ENCODE peak calls at places on chromosomes 7 and 10, in four cellular contexts. One of them, this sample, is unnamed. For H3K4me1, the result is how much of the 10 kb centered on the place peaks cover.

GRCh38 chr10:106571216-106571954 is 593.1 kb downstream of the SORCS1 start:
- DNase-seq in cardiac muscle cell: peak
- DNase-seq in uterus: no peak
- DNase-seq in HepG2: no peak
- DNase-seq in this sample: peak

GRCh38 chr10:88961266-88961665 is 8.7 kb upstream of the ACTA2 start:
- DNase-seq in cardiac muscle cell: no peak
- DNase-seq in uterus: no peak
- DNase-seq in HepG2: no peak
- DNase-seq in this sample: no peak

GRCh38 chr10:29496341-29497162 is 138.2 kb downstream of the SVIL start:
- DNase-seq in cardiac muscle cell: peak
- DNase-seq in uterus: peak
- DNase-seq in HepG2: peak
- DNase-seq in this sample: peak

GRCh38 chr7:21675255-21675654 is 132.4 kb downstream of the DNAH11 start:
- DNase-seq in cardiac muscle cell: no peak
- DNase-seq in uterus: no peak
- DNase-seq in HepG2: no peak
- DNase-seq in this sample: no peak

GRCh38 chr7:69617364-69617763 is 19.1 kb downstream of the AUTS2 start:
- DNase-seq in cardiac muscle cell: no peak
- DNase-seq in uterus: no peak
- DNase-seq in HepG2: no peak
- DNase-seq in this sample: no peak

GRCh38 chr7:96654630-96655188 is 54.9 kb downstream of the SEM1 start:
- DNase-seq in cardiac muscle cell: no peak
- DNase-seq in uterus: no peak
- DNase-seq in HepG2: no peak
- DNase-seq in this sample: peak

GRCh38 chr7:134532155-134533089 is 5.1 kb downstream of the AKR1B10 start:
- DNase-seq in cardiac muscle cell: no peak
- DNase-seq in uterus: no peak
- DNase-seq in HepG2: no peak
- DNase-seq in this sample: no peak

GRCh38 chr7:106807474-106807873 is 57.6 kb upstream of the PIK3CG start:
- DNase-seq in cardiac muscle cell: no peak
- DNase-seq in uterus: no peak
- DNase-seq in HepG2: no peak
- DNase-seq in this sample: no peak

GRCh38 chr7:154569916-154570315 is 433.0 kb downstream of the PAXIP1 start:
- DNase-seq in cardiac muscle cell: no peak
- DNase-seq in uterus: no peak
- DNase-seq in HepG2: no peak
- DNase-seq in this sample: peak

GRCh38 chr7:134431805-134432204 is 27.1 kb downstream of the AKR1B1 start:
- DNase-seq in cardiac muscle cell: no peak
- DNase-seq in uterus: no peak
- DNase-seq in HepG2: peak
- DNase-seq in this sample: no peak

GRCh38 chr7:8500286-8500685 is 66.9 kb downstream of the NXPH1 start:
- DNase-seq in cardiac muscle cell: no peak
- DNase-seq in uterus: no peak
- DNase-seq in HepG2: no peak
- DNase-seq in this sample: no peak

GRCh38 chr7:131443496-131443895 is 112.9 kb downstream of the PODXL start:
- DNase-seq in cardiac muscle cell: no peak
- DNase-seq in uterus: no peak
- DNase-seq in HepG2: no peak
- DNase-seq in this sample: no peak

GRCh38 chr10:94315975-94316464 is 46.7 kb downstream of the NOC3L start:
- DNase-seq in cardiac muscle cell: no peak
- DNase-seq in uterus: no peak
- DNase-seq in HepG2: peak
- DNase-seq in this sample: peak

GRCh38 chr7:38229386-38229785 is 44.0 kb downstream of the TARP start:
- DNase-seq in cardiac muscle cell: no peak
- DNase-seq in uterus: peak
- DNase-seq in HepG2: no peak
- DNase-seq in this sample: peak

DNA sequence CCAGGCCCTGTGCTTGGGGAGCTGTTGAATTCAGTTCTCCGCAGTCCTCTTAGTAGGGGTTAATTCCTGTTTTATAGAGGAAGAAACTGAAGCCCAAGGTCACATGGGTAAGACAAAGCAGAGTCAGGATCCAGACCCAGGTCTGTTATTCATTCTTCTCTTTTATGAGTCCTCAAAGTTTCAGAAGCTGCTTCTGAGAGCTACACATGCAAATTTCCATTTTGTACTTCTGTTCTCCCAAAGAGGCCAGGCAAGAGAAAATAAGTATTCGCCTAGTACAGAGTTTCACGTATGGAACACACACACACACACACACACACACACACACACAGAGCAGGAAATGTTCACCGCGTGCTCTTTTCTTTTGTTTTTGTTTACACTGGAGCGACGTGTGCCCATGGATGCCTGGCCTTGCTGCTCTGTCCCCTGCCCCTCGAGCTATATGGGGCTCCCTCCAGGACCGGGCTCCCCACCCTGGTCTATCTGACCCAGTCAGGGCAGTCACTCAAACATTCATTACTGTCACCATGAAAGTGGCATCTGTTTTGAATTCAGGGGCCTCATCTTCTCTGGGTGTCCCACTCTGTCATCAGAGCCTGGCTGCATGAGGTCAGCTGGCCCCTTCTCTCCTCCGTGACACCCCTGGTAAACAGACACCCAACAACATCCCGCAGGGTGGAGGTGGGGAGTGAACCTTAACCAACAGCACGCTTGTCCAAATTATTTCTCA is 84.4 kb downstream of the TNS3 start:
- DNase-seq in cardiac muscle cell: no peak
- DNase-seq in uterus: no peak
- DNase-seq in HepG2: no peak
- DNase-seq in this sample: no peak
- H3K4me1 ChIP-seq in cardiac muscle cell: under half
- H3K4me1 ChIP-seq in uterus: under half
- H3K4me1 ChIP-seq in HepG2: half or more
- H3K4me1 ChIP-seq in this sample: under half

GRCh38 chr10:119656760-119657159 is 5.6 kb downstream of the BAG3 start:
- DNase-seq in cardiac muscle cell: no peak
- DNase-seq in uterus: no peak
- DNase-seq in HepG2: no peak
- DNase-seq in this sample: no peak

GRCh38 chr10:119658274-119658673 is 7.1 kb downstream of the BAG3 start:
- DNase-seq in cardiac muscle cell: peak
- DNase-seq in uterus: peak
- DNase-seq in HepG2: peak
- DNase-seq in this sample: peak

GRCh38 chr10:119657725-119658124 is 6.5 kb downstream of the BAG3 start:
- DNase-seq in cardiac muscle cell: no peak
- DNase-seq in uterus: no peak
- DNase-seq in HepG2: no peak
- DNase-seq in this sample: no peak

GRCh38 chr10:119663866-119664698 is 12.9 kb downstream of the BAG3 start:
- DNase-seq in cardiac muscle cell: no peak
- DNase-seq in uterus: no peak
- DNase-seq in HepG2: no peak
- DNase-seq in this sample: no peak

DNA sequence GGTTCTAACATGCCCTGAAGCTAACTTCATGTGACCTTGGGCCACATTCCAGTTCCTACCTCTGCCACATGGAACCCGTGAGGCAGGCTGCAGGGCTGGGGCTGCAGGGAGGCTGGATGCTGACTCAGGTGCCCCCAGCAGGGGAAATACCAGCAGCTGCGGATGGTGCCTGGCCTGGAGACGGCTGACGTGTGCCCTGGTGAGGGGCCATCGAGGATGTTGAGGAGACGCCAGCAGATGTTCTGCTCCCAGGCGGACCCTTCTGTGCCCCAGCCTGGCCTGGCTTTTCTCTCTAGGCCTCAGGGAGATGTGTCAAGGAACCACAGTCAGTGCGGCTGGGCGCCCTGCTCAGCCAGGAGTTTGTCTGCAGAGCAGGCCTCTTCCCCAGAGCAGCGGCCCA is 8.8 kb downstream of the BAG3 start:
- DNase-seq in cardiac muscle cell: no peak
- DNase-seq in uterus: no peak
- DNase-seq in HepG2: peak
- DNase-seq in this sample: no peak
- H3K4me1 ChIP-seq in cardiac muscle cell: under half
- H3K4me1 ChIP-seq in uterus: under half
- H3K4me1 ChIP-seq in HepG2: half or more
- H3K4me1 ChIP-seq in this sample: half or more

GRCh38 chr7:153327683-153328082 is 568.1 kb downstream of the ACTR3B start:
- DNase-seq in cardiac muscle cell: no peak
- DNase-seq in uterus: no peak
- DNase-seq in HepG2: no peak
- DNase-seq in this sample: no peak
- H3K4me1 ChIP-seq in cardiac muscle cell: under half
- H3K4me1 ChIP-seq in uterus: under half
- H3K4me1 ChIP-seq in HepG2: under half
- H3K4me1 ChIP-seq in this sample: under half

GRCh38 chr10:103849880-103850571 is 5.3 kb downstream of the SH3PXD2A start:
- DNase-seq in cardiac muscle cell: no peak
- DNase-seq in uterus: no peak
- DNase-seq in HepG2: no peak
- DNase-seq in this sample: peak
- H3K4me1 ChIP-seq in cardiac muscle cell: half or more
- H3K4me1 ChIP-seq in uterus: under half
- H3K4me1 ChIP-seq in HepG2: half or more
- H3K4me1 ChIP-seq in this sample: under half

DNA sequence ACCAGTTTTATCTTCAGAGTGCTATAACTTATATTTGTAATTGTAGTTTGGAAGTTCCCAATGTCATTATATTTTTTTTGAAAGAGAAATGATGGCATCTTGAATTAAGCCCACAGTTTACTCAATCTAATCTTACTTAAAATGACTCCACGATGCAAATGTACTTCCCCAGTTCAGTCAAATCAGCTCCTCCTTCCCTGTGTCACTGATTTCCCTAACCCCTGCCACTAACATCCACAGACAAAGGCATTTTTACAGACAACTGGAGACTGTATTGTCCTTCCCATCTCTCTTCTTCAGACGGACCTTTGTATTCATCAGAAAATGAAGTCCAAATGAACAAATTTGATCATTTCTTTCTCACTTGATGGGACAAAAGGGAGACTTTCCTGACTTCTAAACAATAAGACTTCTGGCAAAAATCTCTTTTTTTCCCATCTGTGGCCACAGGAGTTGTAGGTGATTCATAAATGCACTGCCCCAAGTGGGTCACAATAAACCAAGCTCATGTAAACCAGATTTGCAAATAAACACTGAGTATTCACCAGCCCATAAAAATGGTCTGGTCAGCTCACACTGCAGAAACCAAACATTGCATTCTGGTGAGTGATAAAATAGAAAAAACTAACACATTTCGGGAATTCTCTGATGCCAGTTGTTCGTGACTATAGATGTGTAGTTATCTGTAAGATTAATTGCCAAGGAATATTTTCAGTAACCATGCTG is 162.9 kb downstream of the FANK1 start:
- DNase-seq in cardiac muscle cell: no peak
- DNase-seq in uterus: no peak
- DNase-seq in HepG2: no peak
- DNase-seq in this sample: peak
- H3K4me1 ChIP-seq in cardiac muscle cell: under half
- H3K4me1 ChIP-seq in uterus: under half
- H3K4me1 ChIP-seq in HepG2: under half
- H3K4me1 ChIP-seq in this sample: half or more

GRCh38 chr10:17009228-17009700 is 120.3 kb downstream of the CUBN start:
- DNase-seq in cardiac muscle cell: no peak
- DNase-seq in uterus: no peak
- DNase-seq in HepG2: no peak
- DNase-seq in this sample: peak
- H3K4me1 ChIP-seq in cardiac muscle cell: under half
- H3K4me1 ChIP-seq in uterus: under half
- H3K4me1 ChIP-seq in HepG2: under half
- H3K4me1 ChIP-seq in this sample: under half